ENCODE peak calls at places on chromosome 7, in nine cellular contexts. I, Y, U, T, F, P, C, S and O are unnamed samples.

GRCh38 chr7:47198159-47198558 is 383.8 kb downstream of the TNS3 start:
- DNase-seq in F (no peak), P (no peak), C (no peak), I (no peak), U (no peak), S (no peak), Y (peak), T (no peak), O (no peak)

GRCh38 chr7:111184960-111185359 is 94.0 kb downstream of the LRRN3 start:
- DNase-seq in P (no peak), C (no peak), F (no peak), I (no peak), Y (no peak), S (no peak), T (no peak), U (no peak), O (no peak)

GRCh38 chr7:158495780-158496179 is 91.8 kb downstream of the PTPRN2 start:
- DNase-seq in S (peak), P (peak), T (peak), C (peak), I (no peak), U (peak), F (peak), Y (no peak), O (peak)

GRCh38 chr7:43905209-43905946 is 1.0 kb downstream of the URGCP start:
- DNase-seq in Y (no peak), S (peak), P (no peak), T (peak), I (no peak), U (peak), F (peak), C (peak), O (peak)

GRCh38 chr7:50426280-50427045 is 23.7 kb downstream of the FIGNL1 start:
- DNase-seq in T (no peak), S (no peak), C (no peak), F (no peak), Y (no peak), U (no peak), I (no peak), P (no peak), O (no peak)

GRCh38 chr7:149286811-149287400 is 24.9 kb downstream of the ZNF783 start:
- DNase-seq in U (no peak), I (no peak), Y (peak), T (no peak), P (no peak), C (peak), F (no peak), S (no peak), O (no peak)

GRCh38 chr7:19899517-19899916 is 126.1 kb upstream of the TMEM196 start:
- DNase-seq in U (no peak), F (no peak), C (peak), Y (no peak), S (peak), T (no peak), I (no peak), P (no peak), O (no peak)

GRCh38 chr7:107501593-107501992 is 31.7 kb downstream of the GPR22 start:
- DNase-seq in Y (peak), U (no peak), S (peak), C (no peak), T (peak), P (peak), F (no peak), I (peak), O (peak)

GRCh38 chr7:44618754-44619153 is 12.3 kb downstream of the OGDH start:
- DNase-seq in I (no peak), S (no peak), T (peak), U (no peak), Y (no peak), P (no peak), C (no peak), F (no peak), O (peak)

GRCh38 chr7:67823345-67823744 is 826.7 kb downstream of the TYW1 start:
- DNase-seq in P (no peak), I (no peak), Y (no peak), C (peak), U (no peak), F (no peak), S (no peak), T (no peak), O (no peak)

GRCh38 chr7:99472561-99473314 is at the start of gene ZNF789:
- DNase-seq in S (peak), P (peak), C (peak), U (peak), I (peak), Y (peak), F (peak), T (peak), O (peak)
- TF ChIP-seq POLR2A in S (peak), P (peak), C (peak), U (peak), I (peak), Y (peak), F (no peak), T (peak), O (peak)

GRCh38 chr7:130867039-130867438 is 133.0 kb upstream of the KLF14 start:
- DNase-seq in F (no peak), Y (no peak), U (no peak), T (no peak), C (no peak), P (no peak), I (no peak), S (no peak), O (no peak)

GRCh38 chr7:130869918-130870317 is 135.9 kb upstream of the KLF14 start:
- DNase-seq in C (no peak), Y (no peak), U (no peak), I (no peak), P (no peak), T (no peak), F (no peak), S (no peak), O (no peak)

GRCh38 chr7:130867581-130868136 is 133.7 kb upstream of the KLF14 start:
- DNase-seq in P (no peak), F (no peak), I (no peak), C (no peak), T (no peak), U (no peak), Y (no peak), S (no peak), O (no peak)

GRCh38 chr7:130865408-130866236 is 131.6 kb upstream of the KLF14 start:
- DNase-seq in T (no peak), Y (peak), C (no peak), P (peak), U (no peak), S (no peak), F (no peak), I (no peak), O (peak)

GRCh38 chr7:130868150-130868549 is 134.1 kb upstream of the KLF14 start:
- DNase-seq in Y (no peak), F (no peak), S (no peak), T (no peak), I (no peak), C (no peak), U (no peak), P (no peak), O (no peak)
- TF ChIP-seq POLR2A in Y (no peak), F (no peak), S (no peak), T (no peak), I (no peak), C (no peak), U (no peak), P (no peak), O (no peak)

GRCh38 chr7:74173866-74174605 is at the start of gene EIF4H:
- DNase-seq in T (peak), I (peak), P (peak), F (peak), U (peak), S (peak), Y (peak), C (peak), O (peak)
- TF ChIP-seq POLR2A in T (peak), I (no peak), P (peak), F (peak), U (peak), S (peak), Y (peak), C (peak), O (peak)

GRCh38 chr7:5428470-5429252 is 5.0 kb upstream of the TNRC18 start:
- DNase-seq in C (peak), U (peak), Y (peak), S (no peak), P (peak), T (no peak), F (peak), I (peak), O (peak)
- TF ChIP-seq POLR2A in C (no peak), U (no peak), Y (no peak), S (no peak), P (peak), T (peak), F (no peak), I (no peak), O (peak)

GRCh38 chr7:12403287-12404181 is at the start of gene VWDE:
- DNase-seq in S (peak), F (peak), T (peak), U (peak), C (peak), Y (no peak), I (peak), P (no peak), O (peak)
- TF ChIP-seq POLR2A in S (no peak), F (no peak), T (peak), U (no peak), C (peak), Y (no peak), I (no peak), P (no peak), O (peak)

GRCh38 chr7:80230327-80230726 is 95.7 kb downstream of the GNAI1 start:
- DNase-seq in S (no peak), U (no peak), T (no peak), C (no peak), F (no peak), I (no peak), Y (peak), P (no peak), O (no peak)

GRCh38 chr7:80236696-80237095 is 102.1 kb downstream of the GNAI1 start:
- DNase-seq in P (no peak), U (no peak), I (no peak), Y (peak), T (no peak), F (no peak), C (no peak), S (no peak), O (no peak)

GRCh38 chr7:80232969-80233724 is 98.5 kb downstream of the GNAI1 start:
- DNase-seq in F (no peak), P (no peak), C (peak), I (no peak), Y (no peak), T (no peak), S (no peak), U (no peak), O (no peak)

DNA sequence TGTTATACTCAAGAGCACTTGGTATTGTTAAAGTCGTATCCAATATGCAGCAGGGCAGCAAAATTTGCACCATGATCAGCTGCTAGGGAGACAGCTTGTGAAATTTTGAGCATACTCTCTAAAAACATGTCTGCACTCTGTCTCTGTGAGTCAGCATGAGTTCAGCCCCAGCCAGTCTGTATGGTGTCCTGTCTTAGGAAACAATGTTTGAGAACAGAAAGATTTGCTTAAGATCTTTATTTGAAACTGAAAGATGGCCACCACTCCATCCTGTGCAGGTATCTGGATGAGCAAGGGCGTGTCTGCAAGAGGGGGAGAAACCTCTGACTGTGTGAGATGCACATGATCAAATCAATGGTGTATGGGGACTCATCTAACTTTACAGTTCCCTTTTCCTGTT is 97.1 kb downstream of the GNAI1 start:
- DNase-seq in P (no peak), T (no peak), S (no peak), C (no peak), I (no peak), U (no peak), F (no peak), Y (peak), O (no peak)
- TF ChIP-seq POLR2A in P (no peak), T (no peak), S (no peak), C (no peak), I (no peak), U (no peak), F (no peak), Y (no peak), O (no peak)